ENCODE peak calls at places on chromosome 5, in four cellular contexts. One of them, this sample, is unnamed.

GRCh38 chr5:180116077-180116375 is 44.5 kb upstream of the RNF130 start:
- DNase-seq in K562: no peak
- DNase-seq in GM12891: no peak
- DNase-seq in SK-N-SH: peak; percentile 37
- DNase-seq in this sample: no peak

GRCh38 chr5:58060971-58061370 is 398.9 kb downstream of the PLK2 start:
- DNase-seq in GM12891: no peak
- DNase-seq in SK-N-SH: no peak
- DNase-seq in K562: no peak
- DNase-seq in this sample: no peak

GRCh38 chr5:28703651-28704260 is 1665.4 kb upstream of the CDH9 start:
- DNase-seq in SK-N-SH: no peak
- DNase-seq in K562: no peak
- DNase-seq in GM12891: no peak
- DNase-seq in this sample: no peak

GRCh38 chr5:137642091-137642490 is 93.8 kb downstream of the KLHL3 start:
- DNase-seq in SK-N-SH: no peak
- DNase-seq in GM12891: no peak
- DNase-seq in K562: no peak
- DNase-seq in this sample: no peak

GRCh38 chr5:543755-544674 is 19.8 kb upstream of the SLC9A3 start:
- DNase-seq in SK-N-SH: no peak
- DNase-seq in GM12891: peak; percentile 97
- DNase-seq in K562: no peak
- DNase-seq in this sample: peak; percentile 96

GRCh38 chr5:97096096-97096648 is 46.2 kb downstream of the LIX1 start:
- DNase-seq in GM12891: no peak
- DNase-seq in K562: no peak
- DNase-seq in SK-N-SH: no peak
- DNase-seq in this sample: no peak

GRCh38 chr5:74199005-74199404 is 441.5 kb downstream of the ENC1 start:
- DNase-seq in GM12891: no peak
- DNase-seq in K562: no peak
- DNase-seq in SK-N-SH: no peak
- DNase-seq in this sample: no peak

GRCh38 chr5:143341807-143342570 is 61.5 kb downstream of the NR3C1 start:
- DNase-seq in GM12891: no peak
- DNase-seq in K562: no peak
- DNase-seq in SK-N-SH: no peak
- DNase-seq in this sample: no peak

GRCh38 chr5:38380522-38380921 is 122.2 kb downstream of the EGFLAM start:
- DNase-seq in GM12891: no peak
- DNase-seq in SK-N-SH: no peak
- DNase-seq in K562: no peak
- DNase-seq in this sample: no peak

GRCh38 chr5:171882118-171882517 is 96.5 kb downstream of the SMIM23 start:
- DNase-seq in GM12891: no peak
- DNase-seq in SK-N-SH: no peak
- DNase-seq in K562: no peak
- DNase-seq in this sample: no peak

GRCh38 chr5:61311056-61311455 is 21.0 kb upstream of the ZSWIM6 start:
- DNase-seq in SK-N-SH: no peak
- DNase-seq in GM12891: no peak
- DNase-seq in K562: no peak
- DNase-seq in this sample: no peak

GRCh38 chr5:36948041-36948440 is 71.5 kb downstream of the NIPBL start:
- DNase-seq in GM12891: no peak
- DNase-seq in SK-N-SH: no peak
- DNase-seq in K562: no peak
- DNase-seq in this sample: no peak

GRCh38 chr5:97127727-97128126 is 14.7 kb downstream of the LIX1 start:
- DNase-seq in SK-N-SH: no peak
- DNase-seq in K562: no peak
- DNase-seq in GM12891: no peak
- DNase-seq in this sample: no peak

GRCh38 chr5:61450880-61451279 is 118.8 kb downstream of the ZSWIM6 start:
- DNase-seq in GM12891: no peak
- DNase-seq in K562: no peak
- DNase-seq in SK-N-SH: peak; percentile 19
- DNase-seq in this sample: no peak

GRCh38 chr5:132475939-132476852 is 14.4 kb downstream of the IRF1 start:
- DNase-seq in GM12891: no peak
- DNase-seq in SK-N-SH: no peak
- DNase-seq in K562: no peak
- DNase-seq in this sample: no peak

GRCh38 chr5:155689403-155689802 is 637.6 kb upstream of the SGCD start:
- DNase-seq in K562: no peak
- DNase-seq in SK-N-SH: no peak
- DNase-seq in GM12891: no peak
- DNase-seq in this sample: no peak

GRCh38 chr5:9765421-9765820 is 135.3 kb upstream of the TAS2R1 start:
- DNase-seq in SK-N-SH: peak; percentile 63
- DNase-seq in K562: no peak
- DNase-seq in GM12891: no peak
- DNase-seq in this sample: no peak

GRCh38 chr5:61635271-61635670 is 303.2 kb downstream of the ZSWIM6 start:
- DNase-seq in SK-N-SH: no peak
- DNase-seq in K562: no peak
- DNase-seq in GM12891: no peak
- DNase-seq in this sample: no peak

GRCh38 chr5:159915913-159916840 is at the start of gene ADRA1B:
- DNase-seq in GM12891: peak; percentile 80
- DNase-seq in K562: peak; percentile 61
- DNase-seq in SK-N-SH: peak; percentile 94
- DNase-seq in this sample: peak; percentile 56

GRCh38 chr5:159921721-159922120 is 5.4 kb downstream of the ADRA1B start:
- DNase-seq in GM12891: no peak
- DNase-seq in K562: no peak
- DNase-seq in SK-N-SH: no peak
- DNase-seq in this sample: no peak

GRCh38 chr5:159916841-159917761 is 819 bp downstream of the ADRA1B start:
- DNase-seq in K562: no peak
- DNase-seq in GM12891: no peak
- DNase-seq in SK-N-SH: no peak
- DNase-seq in this sample: no peak

GRCh38 chr5:159913481-159913880 is 2.8 kb upstream of the ADRA1B start:
- DNase-seq in SK-N-SH: no peak
- DNase-seq in GM12891: no peak
- DNase-seq in K562: no peak
- DNase-seq in this sample: no peak

DNA sequence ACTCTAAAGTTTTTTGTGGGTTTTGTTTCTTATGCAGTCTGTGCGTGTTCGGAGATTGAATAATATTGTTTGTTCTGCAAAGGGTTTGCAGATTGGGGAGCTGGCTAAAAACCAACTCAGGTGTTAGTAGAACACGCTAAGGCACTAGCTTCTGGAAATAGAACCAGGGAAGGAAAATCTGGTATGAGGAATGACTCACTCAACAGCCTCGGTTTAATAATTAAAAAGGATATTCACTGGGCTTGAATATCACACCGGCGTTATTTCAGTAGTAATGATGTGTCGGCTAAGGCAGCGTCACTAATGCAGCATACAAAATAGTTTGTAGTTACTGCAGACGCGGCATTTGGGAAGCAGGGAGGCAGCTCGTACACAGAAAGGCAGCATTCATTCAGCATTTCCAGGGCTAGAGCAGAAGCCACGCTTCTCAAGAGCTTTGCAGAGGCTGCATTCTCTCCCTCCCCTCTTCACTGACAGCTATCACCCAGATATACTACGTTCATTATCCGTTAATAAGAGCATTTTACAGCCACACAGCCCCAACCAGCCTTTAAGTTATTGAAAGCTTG is 1.7 kb downstream of the ADRA1B start:
- DNase-seq in GM12891: no peak
- DNase-seq in K562: no peak
- DNase-seq in SK-N-SH: no peak
- DNase-seq in this sample: no peak
- TF ChIP-seq TAF1 in GM12891: no peak
- TF ChIP-seq TAF1 in K562: no peak
- TF ChIP-seq TAF1 in SK-N-SH: no peak
- TF ChIP-seq TAF1 in this sample: no peak

GRCh38 chr5:134545070-134545868 is 19.8 kb downstream of the JADE2 start:
- DNase-seq in K562: no peak
- DNase-seq in SK-N-SH: no peak
- DNase-seq in GM12891: no peak
- DNase-seq in this sample: no peak

GRCh38 chr5:134541736-134542376 is 16.4 kb downstream of the JADE2 start:
- DNase-seq in GM12891: no peak
- DNase-seq in SK-N-SH: no peak
- DNase-seq in K562: peak; percentile 46
- DNase-seq in this sample: no peak

GRCh38 chr5:134540747-134541733 is 15.6 kb downstream of the JADE2 start:
- DNase-seq in SK-N-SH: no peak
- DNase-seq in K562: no peak
- DNase-seq in GM12891: no peak
- DNase-seq in this sample: peak; percentile 55

GRCh38 chr5:134547579-134547978 is 22.1 kb downstream of the JADE2 start:
- DNase-seq in GM12891: no peak
- DNase-seq in SK-N-SH: no peak
- DNase-seq in K562: no peak
- DNase-seq in this sample: no peak

DNA sequence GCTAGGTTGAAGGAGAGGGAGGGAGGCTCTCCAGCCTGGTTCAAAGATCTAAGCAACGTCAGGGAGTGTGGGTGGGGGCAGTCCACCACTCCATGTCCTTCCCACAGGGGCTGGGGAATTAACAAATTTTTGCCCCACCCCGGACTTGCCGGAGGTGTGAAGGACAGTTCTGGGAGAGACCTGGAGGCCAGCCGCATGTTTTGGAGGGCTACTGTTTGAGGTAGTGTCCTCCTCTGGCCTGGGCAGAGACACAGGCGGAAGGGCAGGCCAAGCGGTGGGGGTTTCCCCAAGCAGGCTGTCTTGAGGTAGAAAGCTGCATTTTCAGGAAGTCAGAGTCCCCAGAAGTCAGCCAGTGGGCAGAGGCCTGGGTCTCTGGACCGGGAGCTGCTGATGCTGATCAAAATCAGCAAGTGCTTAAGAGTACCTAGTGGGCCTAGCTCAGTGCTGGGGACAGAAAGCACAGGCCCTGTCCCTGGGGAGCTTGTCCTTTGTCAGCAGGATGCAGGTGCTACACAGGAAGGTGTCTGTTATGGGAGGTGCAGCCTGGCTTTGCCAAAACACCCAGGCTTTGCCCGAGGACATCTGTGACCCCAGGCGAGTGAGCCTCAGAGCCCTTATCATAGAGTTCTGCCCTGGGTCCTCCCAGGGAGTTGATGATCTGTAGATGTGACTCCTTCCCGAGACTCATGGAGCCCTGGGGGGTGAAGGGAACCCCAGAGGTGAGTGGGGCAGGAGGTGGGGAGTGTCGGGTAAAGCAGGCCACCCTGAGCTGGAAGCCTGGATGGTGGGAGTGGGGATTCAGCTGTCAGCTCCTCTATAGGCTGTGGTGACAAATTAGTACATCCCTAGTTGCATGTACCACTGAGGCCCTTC is 18.6 kb downstream of the JADE2 start:
- DNase-seq in K562: no peak
- DNase-seq in GM12891: peak; percentile 56
- DNase-seq in SK-N-SH: no peak
- DNase-seq in this sample: peak; percentile 61
- TF ChIP-seq TAF1 in K562: no peak
- TF ChIP-seq TAF1 in GM12891: peak; percentile 64
- TF ChIP-seq TAF1 in SK-N-SH: no peak
- TF ChIP-seq TAF1 in this sample: peak; percentile 59

DNA sequence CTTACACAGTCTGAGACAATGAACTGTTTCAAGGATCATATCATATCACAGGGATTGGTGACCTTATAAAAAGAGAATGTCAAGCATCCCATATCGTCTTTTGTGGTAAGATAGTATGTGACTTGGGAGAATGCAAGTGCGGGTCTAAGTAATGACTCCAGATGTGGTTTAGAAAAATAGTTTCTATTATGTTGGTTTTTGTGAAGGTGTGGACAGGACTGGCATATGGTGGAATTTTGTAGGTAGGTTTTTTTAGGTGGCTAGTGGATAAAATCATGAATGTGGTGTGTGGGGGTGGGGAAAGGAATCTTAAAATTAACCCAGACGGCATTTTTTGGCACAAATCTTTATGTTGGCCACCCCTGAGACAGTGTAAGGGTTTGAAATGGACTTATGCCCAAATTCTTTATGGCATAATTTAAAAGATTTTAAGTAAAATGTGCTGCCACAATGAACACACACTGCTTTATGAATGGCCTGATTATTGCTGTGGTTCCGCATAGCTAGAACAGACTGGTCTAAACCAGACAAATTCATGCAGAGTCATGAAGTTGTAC is 204.7 kb upstream of the HAPLN1 start:
- DNase-seq in GM12891: no peak
- DNase-seq in SK-N-SH: no peak
- DNase-seq in K562: no peak
- DNase-seq in this sample: no peak
- TF ChIP-seq TAF1 in GM12891: no peak
- TF ChIP-seq TAF1 in SK-N-SH: no peak
- TF ChIP-seq TAF1 in K562: no peak
- TF ChIP-seq TAF1 in this sample: no peak

GRCh38 chr5:35876922-35877321 is 20.2 kb downstream of the IL7R start:
- DNase-seq in SK-N-SH: no peak
- DNase-seq in K562: no peak
- DNase-seq in GM12891: no peak
- DNase-seq in this sample: no peak
- TF ChIP-seq TAF1 in SK-N-SH: no peak
- TF ChIP-seq TAF1 in K562: no peak
- TF ChIP-seq TAF1 in GM12891: no peak
- TF ChIP-seq TAF1 in this sample: no peak

This sample was measured in GM12892.